ENCODE peak calls at places on chromosomes 7 and 10, in six cellular contexts. A is GM12878, E is adrenal gland, F is suprapubic skin, C is stomach, H is tibial nerve. R is an unnamed sample.

GRCh38 chr7:146606628-146607027 is 490.0 kb downstream of the CNTNAP2 start:
- DNase-seq in A (no peak), E (no peak), F (no peak), C (no peak), H (no peak), R (no peak)

GRCh38 chr10:35898722-35899485 is 256.8 kb upstream of the FZD8 start:
- DNase-seq in A (no peak), E (peak), F (no peak), C (no peak), H (no peak), R (no peak)

GRCh38 chr7:30911561-30911969 is at the start of gene AQP1:
- DNase-seq in A (no peak), E (no peak), F (no peak), C (no peak), H (peak), R (peak)

GRCh38 chr10:49131507-49132385 is 2.1 kb downstream of the FAM170B start:
- DNase-seq in A (no peak), E (no peak), F (no peak), C (no peak), H (no peak), R (peak)

GRCh38 chr7:158732483-158733219 is 28.0 kb upstream of the NCAPG2 start:
- DNase-seq in A (no peak), E (peak), F (no peak), C (no peak), H (no peak), R (no peak)

GRCh38 chr7:132609222-132609621 is 33.0 kb upstream of the PLXNA4 start:
- DNase-seq in A (no peak), E (no peak), F (no peak), C (no peak), H (no peak), R (no peak)

GRCh38 chr10:107169516-107169915 is 5.0 kb upstream of the SORCS1 start:
- DNase-seq in A (no peak), E (no peak), F (no peak), C (no peak), H (no peak), R (no peak)

GRCh38 chr10:14507156-14507555 is 176.4 kb upstream of the FRMD4A start:
- DNase-seq in A (no peak), E (no peak), F (no peak), C (no peak), H (no peak), R (no peak)

GRCh38 chr10:78802866-78803265 is 265.9 kb upstream of the ZMIZ1 start:
- DNase-seq in A (no peak), E (no peak), F (peak), C (no peak), H (peak), R (peak)

GRCh38 chr10:132829403-132829802 is 43.5 kb upstream of the NKX6-2 start:
- DNase-seq in A (no peak), E (no peak), F (no peak), C (no peak), H (no peak), R (no peak)

GRCh38 chr10:13990392-13990805 is 340.3 kb downstream of the FRMD4A start:
- DNase-seq in A (no peak), E (peak), F (no peak), C (no peak), H (peak), R (no peak)

GRCh38 chr10:62545155-62545554 is 171.0 kb downstream of the ZNF365 start:
- DNase-seq in A (no peak), E (no peak), F (no peak), C (no peak), H (no peak), R (no peak)

GRCh38 chr10:99612167-99612831 is 7.9 kb downstream of the SLC25A28 start:
- DNase-seq in A (no peak), E (no peak), F (no peak), C (no peak), H (peak), R (no peak)
- TF ChIP-seq POLR2A in A (no peak), E (no peak), F (no peak), C (no peak), H (no peak), R (no peak)

DNA sequence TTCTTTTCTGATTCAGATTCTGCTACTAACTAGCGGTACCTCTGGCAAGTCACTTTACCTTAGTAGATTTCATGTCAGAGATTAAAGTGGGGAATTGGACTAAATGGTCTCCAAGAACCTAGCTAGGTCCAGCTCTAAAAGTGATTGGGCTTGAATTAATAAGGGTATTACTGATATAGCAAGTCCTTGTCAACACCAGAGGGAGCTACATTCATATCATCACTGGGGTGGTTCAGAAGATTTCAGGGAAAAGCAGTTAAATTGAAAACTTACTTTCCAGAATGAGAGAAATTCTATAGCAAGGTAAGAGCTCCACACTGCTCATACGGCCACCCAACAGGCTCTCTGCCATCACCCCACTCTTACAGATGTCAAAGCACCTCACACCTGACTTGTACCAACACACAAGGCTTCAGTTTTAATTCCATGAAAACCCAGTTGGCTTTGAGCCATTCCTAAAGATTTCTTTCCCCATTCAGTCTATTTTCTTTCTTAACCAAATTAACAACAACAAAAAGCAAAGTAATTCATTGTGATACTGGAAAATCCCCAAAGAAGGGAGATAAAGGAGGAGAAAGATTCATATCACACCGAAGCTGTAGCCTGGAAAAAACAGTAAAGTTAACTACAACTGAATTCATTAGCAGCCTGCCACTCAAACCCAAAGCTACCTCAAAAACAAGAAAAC is 38.0 kb upstream of the SPOCK2 start:
- DNase-seq in A (no peak), E (no peak), F (no peak), C (no peak), H (no peak), R (no peak)
- H3K27ac ChIP-seq in A (no peak), E (no peak), F (no peak), C (no peak), H (peak), R (no peak)

GRCh38 chr7:66118603-66119002 is 4.0 kb downstream of the CRCP start:
- DNase-seq in A (no peak), E (no peak), F (no peak), C (no peak), H (no peak), R (no peak)

GRCh38 chr7:66110861-66111260 is 3.8 kb upstream of the CRCP start:
- DNase-seq in A (no peak), E (no peak), F (no peak), C (no peak), H (no peak), R (no peak)

GRCh38 chr7:66119502-66119901 is 4.9 kb downstream of the CRCP start:
- DNase-seq in A (no peak), E (no peak), F (no peak), C (no peak), H (no peak), R (no peak)

DNA sequence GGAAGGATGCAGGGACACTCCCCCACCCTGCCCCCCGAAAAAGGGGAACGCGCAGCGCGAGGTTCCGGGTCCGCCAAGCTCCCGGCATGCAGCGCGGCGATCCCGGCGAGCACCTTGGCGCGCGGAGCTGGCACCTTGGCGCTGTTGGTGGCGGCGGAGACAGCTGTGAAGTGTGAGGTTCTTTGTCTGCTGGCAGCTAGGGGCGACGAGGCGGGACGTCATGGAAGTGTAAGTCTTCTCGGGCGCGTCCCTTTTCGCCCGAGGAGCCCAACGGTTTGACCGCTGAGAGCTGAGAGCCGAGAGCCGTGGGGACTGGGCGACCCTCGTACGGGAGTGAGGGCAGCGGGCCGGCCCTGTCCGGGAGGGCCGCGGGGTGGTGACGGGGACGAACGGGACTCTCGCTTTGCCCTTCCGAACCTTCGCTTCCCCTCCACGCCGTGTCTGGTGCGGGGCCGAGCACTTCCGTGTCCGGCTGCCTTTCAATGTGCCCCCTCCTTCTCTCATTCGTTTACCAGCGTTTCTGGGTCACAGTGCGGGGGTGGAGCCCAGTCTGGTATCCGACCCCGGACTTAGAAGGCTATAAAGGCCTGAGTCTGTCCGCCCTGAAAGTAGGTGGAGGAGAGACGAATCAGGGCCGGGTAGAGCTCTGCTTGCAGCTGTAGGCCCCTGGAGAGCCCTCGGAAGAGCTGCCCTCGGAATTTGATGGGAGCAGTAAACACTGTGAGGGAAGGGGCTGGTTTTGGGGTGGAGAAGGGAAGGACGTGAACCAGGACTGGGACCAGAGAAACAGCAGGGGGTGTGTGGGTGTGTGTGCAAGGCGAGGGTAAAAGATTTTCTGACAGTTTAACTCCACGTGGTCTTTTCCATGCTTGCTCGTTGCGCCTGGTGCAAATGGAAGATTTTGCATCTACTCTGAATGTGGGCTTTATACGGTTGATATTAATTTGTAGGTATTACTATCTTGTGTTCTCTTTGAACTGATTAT is at the start of gene CRCP:
- DNase-seq in A (peak), E (peak), F (peak), C (peak), H (peak), R (peak)
- TF ChIP-seq POLR2A in A (peak), E (peak), F (no peak), C (no peak), H (no peak), R (no peak)

DNA sequence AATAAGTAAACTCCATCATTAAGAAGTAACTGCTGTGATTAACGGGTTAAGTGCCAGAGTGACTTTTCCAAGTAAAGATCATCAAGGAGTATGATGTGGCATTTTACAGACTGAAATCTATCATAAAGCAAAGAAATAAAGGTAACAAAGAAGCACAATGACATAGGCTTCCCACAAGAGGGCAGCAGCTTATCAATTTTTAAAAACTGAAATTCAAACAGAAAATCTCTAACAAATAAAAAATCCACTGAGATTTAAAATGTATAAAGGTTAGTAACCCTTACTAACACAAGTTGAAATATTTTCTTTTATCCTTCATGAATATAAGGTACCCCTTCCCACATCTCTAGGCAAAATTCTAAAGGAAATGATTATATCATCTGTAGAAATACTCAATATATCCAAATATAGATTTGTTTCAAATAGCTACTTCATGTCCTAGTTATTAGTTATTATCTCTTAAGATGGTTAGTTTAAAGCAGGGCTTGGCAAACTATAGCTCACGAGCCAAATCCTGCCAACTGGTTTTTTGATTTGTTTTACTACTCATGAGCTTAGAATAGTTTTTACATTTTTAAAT is 29.2 kb downstream of the FAM3C start:
- DNase-seq in A (no peak), E (no peak), F (no peak), C (no peak), H (no peak), R (no peak)
- H3K27ac ChIP-seq in A (no peak), E (no peak), F (no peak), C (no peak), H (no peak), R (no peak)

GRCh38 chr7:72924748-72925545 is at the start of gene POM121:
- DNase-seq in A (peak), E (peak), F (peak), C (peak), H (peak), R (peak)
- TF ChIP-seq POLR2A in A (peak), E (peak), F (peak), C (no peak), H (no peak), R (peak)

DNA sequence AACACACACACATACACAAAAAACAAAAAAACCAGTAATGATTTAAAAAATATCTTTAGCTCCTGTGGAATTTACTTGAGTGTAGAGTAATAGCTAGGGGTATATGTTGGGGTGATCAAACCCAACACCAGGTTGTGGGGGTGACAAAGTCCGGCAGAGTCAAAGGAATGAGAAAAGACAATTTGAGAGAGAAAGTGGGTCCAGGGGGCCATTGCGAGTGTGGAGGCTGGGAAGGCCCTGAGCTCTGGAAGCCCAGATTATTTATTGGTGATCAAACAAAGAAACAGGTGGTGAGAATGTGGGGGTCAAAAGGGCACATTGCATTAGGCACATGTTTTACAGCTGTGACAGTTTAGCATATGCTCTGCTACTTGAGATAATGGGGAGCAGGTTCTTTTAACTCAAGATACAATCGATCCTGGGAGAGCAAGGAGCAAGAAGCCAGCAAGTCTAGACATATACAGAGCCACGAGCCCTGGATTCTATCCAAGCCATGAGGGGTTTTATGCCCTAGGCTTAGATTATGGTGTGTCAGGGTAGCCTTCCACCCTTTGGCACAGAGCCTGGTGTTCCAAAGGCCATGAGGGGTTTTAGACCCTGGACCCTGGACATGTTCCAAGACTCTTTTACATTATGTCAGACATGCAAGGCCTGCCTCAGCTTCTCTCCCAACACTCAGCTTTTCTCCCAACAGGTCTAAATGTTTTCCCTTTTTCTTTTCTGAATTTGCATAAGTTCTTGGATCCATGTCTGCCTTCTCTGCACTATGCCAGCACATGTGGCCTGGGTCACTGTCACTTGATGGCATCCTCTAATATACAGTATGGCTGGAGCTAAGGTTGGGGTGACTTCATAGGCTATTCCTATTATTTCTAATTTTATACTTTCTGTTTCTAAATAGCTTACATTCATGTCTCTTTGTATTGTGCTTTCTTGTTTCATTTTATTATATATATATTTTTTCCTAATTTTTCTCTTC is 48.6 kb upstream of the MKI67 start:
- DNase-seq in A (no peak), E (no peak), F (no peak), C (no peak), H (no peak), R (no peak)
- H3K27ac ChIP-seq in A (no peak), E (no peak), F (no peak), C (no peak), H (no peak), R (no peak)

R was measured in upper lobe of left lung.